ENCODE peak calls at places on chromosomes 2 and 18, in seven cellular contexts. One of them, this sample, is unnamed. For H3K36me3 and H3K9me3, the result is how much of the 10 kb centered on the place peaks cover.

GRCh38 chr18:28581503-28582169 is 404.7 kb upstream of the CDH2 start:
- DNase-seq in GM23248: peak
- DNase-seq in CD4-positive, CD25-positive, alpha-beta regulatory T cell: no peak
- DNase-seq in mesenchymal stem cell: no peak
- DNase-seq in IMR-90: no peak
- DNase-seq in sigmoid colon: no peak
- DNase-seq in pancreas: no peak
- DNase-seq in this sample: peak

GRCh38 chr18:76823574-76823973 is 1.2 kb downstream of the ZNF236 start:
- DNase-seq in sigmoid colon: peak
- DNase-seq in IMR-90: peak
- DNase-seq in CD4-positive, CD25-positive, alpha-beta regulatory T cell: no peak
- DNase-seq in GM23248: peak
- DNase-seq in mesenchymal stem cell: peak
- DNase-seq in pancreas: peak
- DNase-seq in this sample: peak

GRCh38 chr2:18926633-18927524 is 337.5 kb upstream of the NT5C1B start:
- DNase-seq in pancreas: no peak
- DNase-seq in sigmoid colon: no peak
- DNase-seq in mesenchymal stem cell: no peak
- DNase-seq in GM23248: peak
- DNase-seq in IMR-90: no peak
- DNase-seq in CD4-positive, CD25-positive, alpha-beta regulatory T cell: no peak
- DNase-seq in this sample: peak

GRCh38 chr2:43594875-43595274 is 963 bp downstream of the THADA start:
- DNase-seq in IMR-90: no peak
- DNase-seq in pancreas: no peak
- DNase-seq in GM23248: no peak
- DNase-seq in sigmoid colon: no peak
- DNase-seq in CD4-positive, CD25-positive, alpha-beta regulatory T cell: no peak
- DNase-seq in mesenchymal stem cell: no peak
- DNase-seq in this sample: no peak

GRCh38 chr2:167581961-167582574 is 665.3 kb downstream of the STK39 start:
- DNase-seq in CD4-positive, CD25-positive, alpha-beta regulatory T cell: no peak
- DNase-seq in sigmoid colon: no peak
- DNase-seq in pancreas: no peak
- DNase-seq in IMR-90: peak
- DNase-seq in GM23248: peak
- DNase-seq in mesenchymal stem cell: peak
- DNase-seq in this sample: peak

GRCh38 chr2:105789745-105790466 is 45.2 kb downstream of the NCK2 start:
- DNase-seq in IMR-90: peak
- DNase-seq in sigmoid colon: no peak
- DNase-seq in CD4-positive, CD25-positive, alpha-beta regulatory T cell: peak
- DNase-seq in pancreas: no peak
- DNase-seq in GM23248: peak
- DNase-seq in mesenchymal stem cell: peak
- DNase-seq in this sample: peak

GRCh38 chr2:76039505-76039904 is 328.8 kb upstream of the GCFC2 start:
- DNase-seq in CD4-positive, CD25-positive, alpha-beta regulatory T cell: no peak
- DNase-seq in pancreas: no peak
- DNase-seq in mesenchymal stem cell: no peak
- DNase-seq in sigmoid colon: no peak
- DNase-seq in IMR-90: no peak
- DNase-seq in GM23248: no peak
- DNase-seq in this sample: no peak

GRCh38 chr2:25161055-25161781 is 7.2 kb downstream of the POMC start:
- DNase-seq in CD4-positive, CD25-positive, alpha-beta regulatory T cell: peak
- DNase-seq in GM23248: peak
- DNase-seq in mesenchymal stem cell: no peak
- DNase-seq in sigmoid colon: peak
- DNase-seq in IMR-90: peak
- DNase-seq in pancreas: peak
- DNase-seq in this sample: peak

GRCh38 chr2:28217042-28217740 is 175.5 kb upstream of the FOSL2 start:
- DNase-seq in IMR-90: no peak
- DNase-seq in CD4-positive, CD25-positive, alpha-beta regulatory T cell: no peak
- DNase-seq in pancreas: no peak
- DNase-seq in GM23248: no peak
- DNase-seq in mesenchymal stem cell: no peak
- DNase-seq in sigmoid colon: no peak
- DNase-seq in this sample: no peak

GRCh38 chr18:57301573-57302230 is 50.7 kb upstream of the ST8SIA3 start:
- DNase-seq in sigmoid colon: no peak
- DNase-seq in GM23248: no peak
- DNase-seq in mesenchymal stem cell: no peak
- DNase-seq in CD4-positive, CD25-positive, alpha-beta regulatory T cell: no peak
- DNase-seq in pancreas: no peak
- DNase-seq in IMR-90: no peak
- DNase-seq in this sample: no peak

GRCh38 chr2:3785220-3785889 is 82.0 kb downstream of the DCDC2C start:
- DNase-seq in IMR-90: peak
- DNase-seq in sigmoid colon: no peak
- DNase-seq in pancreas: no peak
- DNase-seq in mesenchymal stem cell: no peak
- DNase-seq in CD4-positive, CD25-positive, alpha-beta regulatory T cell: no peak
- DNase-seq in GM23248: peak
- DNase-seq in this sample: no peak

GRCh38 chr2:197269173-197269572 is 41.4 kb downstream of the ANKRD44 start:
- DNase-seq in pancreas: no peak
- DNase-seq in GM23248: peak
- DNase-seq in CD4-positive, CD25-positive, alpha-beta regulatory T cell: peak
- DNase-seq in mesenchymal stem cell: no peak
- DNase-seq in sigmoid colon: no peak
- DNase-seq in IMR-90: peak
- DNase-seq in this sample: peak

GRCh38 chr2:111121028-111121872 is 536 bp downstream of the BCL2L11 start:
- DNase-seq in pancreas: peak
- DNase-seq in mesenchymal stem cell: peak
- DNase-seq in sigmoid colon: peak
- DNase-seq in IMR-90: no peak
- DNase-seq in CD4-positive, CD25-positive, alpha-beta regulatory T cell: peak
- DNase-seq in GM23248: peak
- DNase-seq in this sample: no peak

GRCh38 chr2:120205901-120206581 is 17.2 kb downstream of the TMEM185B start:
- DNase-seq in GM23248: peak
- DNase-seq in sigmoid colon: no peak
- DNase-seq in mesenchymal stem cell: no peak
- DNase-seq in pancreas: no peak
- DNase-seq in IMR-90: no peak
- DNase-seq in CD4-positive, CD25-positive, alpha-beta regulatory T cell: peak
- DNase-seq in this sample: no peak

GRCh38 chr18:24763765-24764548 is 303.5 kb downstream of the HRH4 start:
- DNase-seq in sigmoid colon: peak
- DNase-seq in IMR-90: peak
- DNase-seq in pancreas: no peak
- DNase-seq in CD4-positive, CD25-positive, alpha-beta regulatory T cell: no peak
- DNase-seq in GM23248: peak
- DNase-seq in mesenchymal stem cell: peak
- DNase-seq in this sample: peak

GRCh38 chr18:49625021-49625691 is 63.3 kb downstream of the LIPG start:
- DNase-seq in GM23248: peak
- DNase-seq in sigmoid colon: no peak
- DNase-seq in pancreas: no peak
- DNase-seq in CD4-positive, CD25-positive, alpha-beta regulatory T cell: no peak
- DNase-seq in IMR-90: peak
- DNase-seq in mesenchymal stem cell: peak
- DNase-seq in this sample: peak

GRCh38 chr2:209314641-209315040 is 109.2 kb upstream of the MAP2 start:
- DNase-seq in mesenchymal stem cell: no peak
- DNase-seq in GM23248: peak
- DNase-seq in CD4-positive, CD25-positive, alpha-beta regulatory T cell: no peak
- DNase-seq in pancreas: no peak
- DNase-seq in IMR-90: no peak
- DNase-seq in sigmoid colon: no peak
- DNase-seq in this sample: peak

GRCh38 chr2:237500681-237501424 is 13.8 kb downstream of the MLPH start:
- DNase-seq in sigmoid colon: no peak
- DNase-seq in GM23248: peak
- DNase-seq in mesenchymal stem cell: peak
- DNase-seq in CD4-positive, CD25-positive, alpha-beta regulatory T cell: no peak
- DNase-seq in IMR-90: peak
- DNase-seq in pancreas: no peak
- DNase-seq in this sample: peak

GRCh38 chr2:186891219-186891621 is 42.2 kb upstream of the ZSWIM2 start:
- DNase-seq in IMR-90: no peak
- DNase-seq in GM23248: peak
- DNase-seq in sigmoid colon: no peak
- DNase-seq in pancreas: no peak
- DNase-seq in CD4-positive, CD25-positive, alpha-beta regulatory T cell: no peak
- DNase-seq in mesenchymal stem cell: peak
- DNase-seq in this sample: peak

GRCh38 chr2:46306320-46306719 is 9.1 kb downstream of the EPAS1 start:
- DNase-seq in sigmoid colon: no peak
- DNase-seq in pancreas: peak
- DNase-seq in GM23248: peak
- DNase-seq in CD4-positive, CD25-positive, alpha-beta regulatory T cell: no peak
- DNase-seq in mesenchymal stem cell: peak
- DNase-seq in IMR-90: peak
- DNase-seq in this sample: peak

GRCh38 chr2:84858123-84858522 is 22.8 kb downstream of the TRABD2A start:
- DNase-seq in GM23248: no peak
- DNase-seq in CD4-positive, CD25-positive, alpha-beta regulatory T cell: no peak
- DNase-seq in pancreas: no peak
- DNase-seq in sigmoid colon: no peak
- DNase-seq in mesenchymal stem cell: no peak
- DNase-seq in IMR-90: no peak
- DNase-seq in this sample: no peak

GRCh38 chr2:238601433-238602222 is 174.9 kb downstream of the ASB1 start:
- DNase-seq in mesenchymal stem cell: peak
- DNase-seq in sigmoid colon: peak
- DNase-seq in GM23248: peak
- DNase-seq in pancreas: no peak
- DNase-seq in CD4-positive, CD25-positive, alpha-beta regulatory T cell: no peak
- DNase-seq in IMR-90: peak
- DNase-seq in this sample: peak

GRCh38 chr18:46013484-46014189 is 46.5 kb upstream of the EPG5 start:
- DNase-seq in sigmoid colon: no peak
- DNase-seq in mesenchymal stem cell: no peak
- DNase-seq in pancreas: no peak
- DNase-seq in CD4-positive, CD25-positive, alpha-beta regulatory T cell: no peak
- DNase-seq in GM23248: peak
- DNase-seq in IMR-90: no peak
- DNase-seq in this sample: no peak

GRCh38 chr2:120552800-120553471 is 182.7 kb upstream of the GLI2 start:
- DNase-seq in sigmoid colon: peak
- DNase-seq in GM23248: peak
- DNase-seq in IMR-90: peak
- DNase-seq in mesenchymal stem cell: peak
- DNase-seq in pancreas: peak
- DNase-seq in CD4-positive, CD25-positive, alpha-beta regulatory T cell: no peak
- DNase-seq in this sample: peak

GRCh38 chr2:69411120-69411519 is 24.1 kb upstream of the GFPT1 start:
- DNase-seq in pancreas: no peak
- DNase-seq in CD4-positive, CD25-positive, alpha-beta regulatory T cell: no peak
- DNase-seq in IMR-90: no peak
- DNase-seq in sigmoid colon: no peak
- DNase-seq in GM23248: no peak
- DNase-seq in mesenchymal stem cell: no peak
- DNase-seq in this sample: no peak

DNA sequence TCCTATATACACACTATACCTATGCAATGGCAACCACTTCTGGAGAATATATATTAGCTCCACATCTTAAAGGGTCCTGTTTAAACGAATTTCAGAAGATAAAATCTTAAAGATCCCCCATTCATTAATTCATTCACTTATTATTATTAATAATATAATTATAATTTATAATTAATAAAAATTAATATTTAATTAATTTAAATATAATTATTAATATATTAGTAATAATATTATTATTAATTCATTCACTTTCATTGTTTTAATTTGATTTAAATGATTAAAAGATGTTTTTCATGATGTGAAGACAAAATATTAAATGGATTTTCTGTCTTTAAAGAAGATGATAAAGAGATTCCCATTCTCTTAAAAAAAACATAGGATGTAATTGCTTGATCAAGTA is 21.1 kb downstream of the NFU1 start:
- DNase-seq in sigmoid colon: no peak
- DNase-seq in mesenchymal stem cell: no peak
- DNase-seq in pancreas: no peak
- DNase-seq in CD4-positive, CD25-positive, alpha-beta regulatory T cell: no peak
- DNase-seq in IMR-90: no peak
- DNase-seq in GM23248: no peak
- DNase-seq in this sample: no peak
- H3K36me3 ChIP-seq in sigmoid colon: under half
- H3K36me3 ChIP-seq in mesenchymal stem cell: under half
- H3K36me3 ChIP-seq in pancreas: under half
- H3K36me3 ChIP-seq in CD4-positive, CD25-positive, alpha-beta regulatory T cell: half or more
- H3K36me3 ChIP-seq in IMR-90: under half
- H3K36me3 ChIP-seq in GM23248: under half
- H3K36me3 ChIP-seq in this sample: under half

DNA sequence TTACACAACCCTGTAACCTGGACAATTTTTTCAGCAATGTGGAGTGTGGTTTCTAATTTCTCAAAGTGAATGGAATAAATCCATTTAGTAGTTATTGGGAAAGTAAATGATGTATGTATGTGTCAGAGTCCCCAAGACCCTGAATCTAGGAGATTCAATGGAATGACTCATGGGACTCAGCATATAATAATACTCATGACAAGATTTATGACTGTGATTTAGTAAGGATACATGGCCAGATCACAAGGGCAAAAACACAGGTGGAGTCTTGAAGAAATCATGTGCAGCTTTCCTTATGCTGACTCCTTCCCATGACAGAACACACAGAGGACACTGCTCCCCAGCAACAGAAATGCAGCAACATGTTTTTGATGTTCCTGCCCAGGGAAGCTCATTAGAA is 1877.7 kb upstream of the LRRTM1 start:
- DNase-seq in pancreas: no peak
- DNase-seq in sigmoid colon: no peak
- DNase-seq in IMR-90: no peak
- DNase-seq in GM23248: no peak
- DNase-seq in CD4-positive, CD25-positive, alpha-beta regulatory T cell: no peak
- DNase-seq in mesenchymal stem cell: no peak
- DNase-seq in this sample: no peak
- H3K9me3 ChIP-seq in pancreas: under half
- H3K9me3 ChIP-seq in sigmoid colon: under half
- H3K9me3 ChIP-seq in IMR-90: under half
- H3K9me3 ChIP-seq in GM23248: under half
- H3K9me3 ChIP-seq in CD4-positive, CD25-positive, alpha-beta regulatory T cell: under half
- H3K9me3 ChIP-seq in mesenchymal stem cell: under half
- H3K9me3 ChIP-seq in this sample: under half

GRCh38 chr2:218648473-218649100 is 10.8 kb downstream of the ZNF142 start:
- DNase-seq in pancreas: peak
- DNase-seq in GM23248: peak
- DNase-seq in mesenchymal stem cell: peak
- DNase-seq in CD4-positive, CD25-positive, alpha-beta regulatory T cell: peak
- DNase-seq in IMR-90: peak
- DNase-seq in sigmoid colon: no peak
- DNase-seq in this sample: peak
- H3K36me3 ChIP-seq in pancreas: under half
- H3K36me3 ChIP-seq in GM23248: under half
- H3K36me3 ChIP-seq in mesenchymal stem cell: under half
- H3K36me3 ChIP-seq in CD4-positive, CD25-positive, alpha-beta regulatory T cell: half or more
- H3K36me3 ChIP-seq in IMR-90: half or more
- H3K36me3 ChIP-seq in sigmoid colon: half or more
- H3K36me3 ChIP-seq in this sample: half or more

DNA sequence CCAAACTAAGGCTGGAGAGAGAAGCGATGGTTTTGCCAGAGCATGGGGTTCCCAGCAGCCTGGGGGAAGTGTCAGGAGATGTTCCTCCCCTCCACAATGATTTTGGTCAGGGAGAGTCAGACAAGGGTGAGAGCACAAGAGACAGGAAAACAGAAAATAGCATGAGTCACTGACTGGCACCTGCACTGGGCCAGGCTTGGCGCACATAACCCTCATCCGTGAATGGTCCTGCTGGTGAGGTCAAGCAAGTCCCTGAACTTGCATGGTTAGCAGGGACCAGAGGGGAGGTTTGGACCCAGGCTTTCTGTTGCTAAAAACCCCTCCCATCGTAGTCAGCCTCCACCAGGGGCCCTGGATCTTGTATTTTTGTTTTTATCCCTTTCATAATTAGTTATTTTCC is 174.5 kb upstream of the MYT1L start:
- DNase-seq in sigmoid colon: no peak
- DNase-seq in GM23248: no peak
- DNase-seq in CD4-positive, CD25-positive, alpha-beta regulatory T cell: no peak
- DNase-seq in mesenchymal stem cell: no peak
- DNase-seq in IMR-90: no peak
- DNase-seq in pancreas: no peak
- DNase-seq in this sample: no peak
- H3K9me3 ChIP-seq in sigmoid colon: under half
- H3K9me3 ChIP-seq in GM23248: under half
- H3K9me3 ChIP-seq in CD4-positive, CD25-positive, alpha-beta regulatory T cell: under half
- H3K9me3 ChIP-seq in mesenchymal stem cell: under half
- H3K9me3 ChIP-seq in IMR-90: under half
- H3K9me3 ChIP-seq in pancreas: under half
- H3K9me3 ChIP-seq in this sample: under half

This sample was measured in astrocyte.